ENCODE peak calls at places on chromosomes 2 and 18, in eight cellular contexts. P, E, M, X, U, S, D and Z are unnamed samples. For H3K4me1, the result is how much of the 10 kb centered on the place peaks cover.

GRCh38 chr2:47062721-47063120 is 92.4 kb downstream of the STPG4 start:
- DNase-seq in E (no peak), X (peak), S (no peak), U (no peak), M (no peak), D (no peak), P (no peak), Z (no peak)

GRCh38 chr2:156434461-156435291 is 1.5 kb upstream of the GPD2 start:
- DNase-seq in D (no peak), X (peak), E (no peak), U (no peak), P (no peak), S (no peak), M (no peak), Z (peak)

GRCh38 chr18:57423821-57424220 is 11.4 kb upstream of the ONECUT2 start:
- DNase-seq in D (no peak), S (no peak), U (no peak), X (no peak), M (no peak), P (no peak), E (peak), Z (no peak)

GRCh38 chr2:86336350-86337234 is 834 bp downstream of the REEP1 start:
- DNase-seq in S (peak), P (peak), X (no peak), E (no peak), M (no peak), U (no peak), D (peak), Z (no peak)

GRCh38 chr18:65852273-65852672 is 101.5 kb downstream of the CDH7 start:
- DNase-seq in S (no peak), D (no peak), M (no peak), E (no peak), U (no peak), P (no peak), X (no peak), Z (no peak)

GRCh38 chr2:233469261-233470006 is 97.1 kb downstream of the USP40 start:
- DNase-seq in M (no peak), P (no peak), D (no peak), X (no peak), U (no peak), E (no peak), S (no peak), Z (no peak)

GRCh38 chr2:47569658-47570398 is 166.9 kb downstream of the MSH2 start:
- DNase-seq in E (no peak), D (no peak), S (peak), U (no peak), X (peak), M (no peak), P (no peak), Z (peak)

GRCh38 chr18:48896326-48896874 is 54.4 kb downstream of the SMAD7 start:
- DNase-seq in P (no peak), X (no peak), E (no peak), D (no peak), S (no peak), U (no peak), M (no peak), Z (no peak)

GRCh38 chr18:1147616-1148184 is 243.0 kb downstream of the ADCYAP1 start:
- DNase-seq in D (peak), E (no peak), P (no peak), X (no peak), S (peak), M (no peak), U (peak), Z (no peak)

GRCh38 chr18:29184654-29185053 is 1007.7 kb upstream of the CDH2 start:
- DNase-seq in M (no peak), S (no peak), P (no peak), X (no peak), D (no peak), U (no peak), E (no peak), Z (peak)

GRCh38 chr2:69168950-69169695 is 156.1 kb downstream of the ANTXR1 start:
- DNase-seq in M (no peak), P (no peak), S (no peak), U (no peak), D (no peak), X (no peak), E (no peak), Z (no peak)

GRCh38 chr18:57831597-57832377 is 28.7 kb upstream of the ATP8B1 start:
- DNase-seq in E (no peak), D (no peak), X (no peak), P (no peak), S (no peak), M (no peak), U (no peak), Z (no peak)

GRCh38 chr2:199631129-199631528 is 173.4 kb upstream of the SATB2 start:
- DNase-seq in E (no peak), S (no peak), X (no peak), D (no peak), P (no peak), U (no peak), M (no peak), Z (no peak)

GRCh38 chr18:73975266-73975665 is 172.4 kb downstream of the FBXO15 start:
- DNase-seq in U (no peak), X (no peak), P (no peak), S (no peak), E (no peak), D (no peak), M (no peak), Z (peak)

GRCh38 chr2:37146062-37146461 is 10.7 kb downstream of the EIF2AK2 start:
- DNase-seq in D (no peak), E (no peak), S (no peak), M (no peak), X (no peak), U (no peak), P (no peak), Z (no peak)

GRCh38 chr2:103959174-103960125 is 894.5 kb upstream of the POU3F3 start:
- DNase-seq in D (peak), S (peak), X (peak), P (no peak), E (peak), U (peak), M (no peak), Z (peak)

GRCh38 chr2:241812730-241813079 is 3.7 kb downstream of the NEU4 start:
- DNase-seq in P (peak), M (no peak), D (no peak), U (no peak), S (no peak), X (no peak), E (no peak), Z (no peak)

GRCh38 chr2:126882181-126882580 is 16.5 kb upstream of the TEX51 start:
- DNase-seq in D (no peak), X (no peak), P (no peak), M (no peak), S (no peak), U (no peak), E (no peak), Z (no peak)

DNA sequence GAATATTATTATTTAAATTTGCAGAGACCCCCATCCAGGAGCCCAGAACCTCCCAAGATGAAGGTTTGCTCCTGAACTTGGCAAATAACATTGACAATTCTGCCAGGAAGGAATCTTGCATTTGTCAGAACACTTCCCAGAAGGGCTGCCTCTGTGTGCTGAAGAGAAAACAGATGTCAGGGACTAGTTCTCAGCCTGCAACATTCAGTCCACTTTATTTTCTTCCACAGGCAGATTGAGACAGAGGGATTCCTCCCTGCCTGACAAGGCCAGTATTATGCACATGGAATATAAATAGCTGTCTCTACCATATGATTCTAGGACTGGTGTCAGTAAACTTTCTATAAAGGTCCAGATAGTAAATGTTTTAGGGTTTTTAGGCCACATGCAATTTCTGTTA is 171.5 kb upstream of the SIX2 start:
- DNase-seq in M (no peak), D (no peak), U (no peak), P (no peak), S (no peak), X (peak), E (no peak), Z (no peak)
- H3K4me1 ChIP-seq in M (under half), D (under half), U (under half), P (under half), S (under half), X (half or more), E (under half), Z (under half)

GRCh38 chr2:68124321-68124720 is 33.4 kb upstream of the PNO1 start:
- DNase-seq in M (no peak), X (peak), P (no peak), U (no peak), D (no peak), E (no peak), S (no peak), Z (peak)
- H3K4me1 ChIP-seq in M (under half), X (under half), P (under half), U (under half), D (under half), E (under half), S (under half), Z (under half)

GRCh38 chr18:7748252-7749000 is 181.3 kb downstream of the PTPRM start:
- DNase-seq in M (no peak), S (no peak), P (no peak), X (no peak), D (no peak), E (no peak), U (no peak), Z (no peak)
- H3K4me1 ChIP-seq in M (under half), S (under half), P (under half), X (under half), D (under half), E (half or more), U (under half), Z (under half)

GRCh38 chr18:2824865-2825264 is 21.9 kb upstream of the EMILIN2 start:
- DNase-seq in S (no peak), U (no peak), P (no peak), D (no peak), X (no peak), M (no peak), E (no peak), Z (no peak)

GRCh38 chr18:2827076-2827475 is 19.7 kb upstream of the EMILIN2 start:
- DNase-seq in D (no peak), U (no peak), P (no peak), M (no peak), E (no peak), X (peak), S (no peak), Z (no peak)

GRCh38 chr18:2823966-2824365 is 22.8 kb upstream of the EMILIN2 start:
- DNase-seq in M (no peak), D (no peak), X (no peak), E (no peak), U (no peak), S (no peak), P (no peak), Z (no peak)

GRCh38 chr18:2826581-2826980 is 20.2 kb upstream of the EMILIN2 start:
- DNase-seq in X (peak), D (no peak), E (no peak), M (no peak), S (peak), U (no peak), P (peak), Z (no peak)

DNA sequence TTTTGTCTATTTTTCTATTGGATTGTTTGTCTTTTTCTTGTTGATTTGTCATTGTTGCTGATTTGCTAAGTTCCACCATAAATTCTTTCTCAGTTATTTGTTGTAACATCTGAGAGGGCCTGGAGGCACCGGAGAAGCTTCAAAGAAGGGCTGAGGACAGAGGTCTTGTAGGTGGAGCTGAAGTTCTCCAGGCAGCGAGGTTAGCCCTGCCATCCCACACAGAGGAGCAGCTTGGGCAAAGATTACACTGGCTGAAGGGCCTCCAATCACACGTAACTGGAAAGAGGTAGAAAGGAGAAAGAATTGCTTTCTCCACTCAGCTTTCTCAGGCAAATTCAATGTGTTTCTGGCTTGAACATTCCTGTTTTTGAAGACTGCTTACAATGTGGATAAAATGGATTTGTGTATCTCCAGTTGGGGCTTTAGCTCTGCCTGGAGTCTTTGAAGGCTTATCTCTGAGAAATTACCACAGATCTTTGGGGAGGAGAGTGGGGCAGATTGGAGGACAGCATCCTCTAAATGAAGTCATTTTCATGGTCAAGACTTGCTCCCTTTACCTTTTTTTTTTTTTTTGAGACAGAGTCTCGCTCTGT is 21.1 kb upstream of the EMILIN2 start:
- DNase-seq in X (no peak), S (no peak), U (no peak), P (no peak), E (no peak), D (no peak), M (no peak), Z (no peak)
- H3K4me1 ChIP-seq in X (under half), S (under half), U (under half), P (under half), E (under half), D (under half), M (under half), Z (under half)

DNA sequence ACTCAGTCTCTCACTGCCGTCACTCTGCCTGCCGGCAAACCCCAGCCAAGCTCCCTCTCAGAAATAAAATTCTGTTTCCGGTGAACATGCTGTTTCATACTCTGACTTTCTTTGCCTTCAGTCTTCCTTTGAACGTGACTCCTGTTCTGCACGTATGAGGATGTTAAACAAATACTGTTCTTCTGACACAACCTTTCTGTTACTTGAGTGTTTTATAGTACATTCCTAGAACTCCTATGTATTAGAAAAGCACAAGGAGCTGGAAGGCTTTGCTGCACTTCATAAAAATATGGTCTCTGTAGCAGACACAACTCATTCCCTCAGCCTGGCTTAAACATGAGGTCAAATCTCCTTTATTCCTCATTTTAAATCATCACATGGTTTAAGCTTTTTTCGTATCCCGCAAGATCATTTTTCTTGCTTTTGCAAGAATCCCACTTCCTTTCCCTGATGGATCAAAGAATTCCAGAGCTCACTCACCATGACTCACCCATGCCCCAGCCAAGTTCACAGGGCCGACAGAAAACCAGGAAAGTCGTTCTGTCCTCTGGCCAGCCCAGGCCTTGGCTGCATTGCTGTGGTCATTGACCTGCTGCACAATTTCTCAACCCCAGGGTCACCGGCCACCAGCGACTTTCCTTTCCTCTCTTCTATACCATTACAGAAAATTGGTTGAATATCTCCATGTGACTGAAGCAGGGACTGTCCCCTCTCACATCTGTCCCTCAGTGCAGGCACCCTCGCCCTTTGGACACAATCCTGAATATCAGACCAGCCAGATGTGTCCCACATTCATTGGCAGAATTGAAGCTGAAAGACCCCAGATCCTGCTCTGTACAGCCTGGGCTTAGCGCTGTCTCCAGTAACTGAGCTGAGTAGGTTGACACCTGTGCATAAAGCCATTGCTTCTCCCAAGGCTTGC is 183.1 kb upstream of the ARL4C start:
- DNase-seq in E (peak), M (no peak), P (peak), U (no peak), D (no peak), S (no peak), X (peak), Z (peak)
- H3K4me1 ChIP-seq in E (half or more), M (under half), P (under half), U (under half), D (under half), S (under half), X (under half), Z (half or more)

DNA sequence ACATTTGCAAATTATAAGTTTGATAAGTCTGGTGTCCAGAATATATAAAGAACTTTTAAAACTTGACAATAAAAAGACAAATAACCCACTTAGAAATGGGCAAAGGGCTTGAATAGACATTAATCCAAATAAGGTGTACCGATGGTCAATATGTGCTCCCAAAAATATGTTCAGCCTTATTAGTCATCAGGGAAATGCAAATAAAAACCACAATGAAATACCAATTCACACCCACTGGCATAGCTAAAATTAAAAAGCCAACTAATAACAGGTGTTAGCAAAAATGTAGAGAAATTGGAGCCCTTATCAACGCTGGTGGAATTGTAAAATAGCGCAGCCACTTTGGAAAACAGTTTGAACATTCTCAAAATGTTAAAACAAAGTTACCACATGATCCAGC is 79.0 kb upstream of the SCG2 start:
- DNase-seq in X (no peak), D (no peak), E (no peak), P (no peak), U (no peak), M (no peak), S (no peak), Z (peak)
- H3K4me1 ChIP-seq in X (under half), D (under half), E (under half), P (under half), U (under half), M (under half), S (under half), Z (under half)

DNA sequence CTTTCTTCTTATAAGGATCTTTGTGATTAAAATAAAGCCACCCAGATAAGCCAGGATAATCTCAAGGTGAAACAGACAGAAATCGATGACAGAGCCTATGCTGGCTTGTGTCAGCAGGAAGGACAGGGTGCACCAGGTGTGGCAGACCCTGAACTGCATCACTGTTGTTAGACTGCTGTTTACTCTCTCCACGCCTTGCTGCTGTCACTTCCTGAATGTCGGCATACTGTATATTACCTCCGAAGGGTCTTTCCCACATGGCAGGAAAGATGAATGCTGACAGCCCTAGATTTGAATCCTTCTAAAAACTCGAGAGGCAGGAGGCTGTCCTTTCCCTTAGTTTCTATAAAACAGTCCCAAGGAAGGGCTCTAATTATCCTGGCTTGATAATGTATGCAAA is 18.9 kb upstream of the TMEM163 start:
- DNase-seq in D (no peak), E (no peak), X (no peak), U (no peak), S (no peak), P (no peak), M (no peak), Z (no peak)
- H3K4me1 ChIP-seq in D (under half), E (under half), X (under half), U (under half), S (under half), P (under half), M (under half), Z (under half)

DNA sequence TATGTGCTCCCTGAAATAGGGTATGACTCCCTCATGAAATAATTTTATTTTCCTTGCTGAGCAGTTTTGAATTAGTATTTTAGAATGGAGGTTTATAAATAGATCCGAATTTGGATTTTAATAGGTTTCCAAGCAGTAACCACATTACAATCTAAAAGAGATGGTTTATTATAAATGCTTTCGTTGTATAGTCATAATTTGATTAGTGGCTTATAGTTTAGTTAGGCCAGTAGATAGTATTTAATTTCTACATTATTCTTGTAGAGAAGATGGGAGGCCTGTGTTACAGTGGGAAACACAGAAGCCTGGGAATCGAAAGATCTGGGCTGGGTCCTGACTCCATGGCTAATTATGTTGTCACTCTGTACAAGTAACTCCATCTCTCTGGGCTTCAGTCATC is 6.7 kb downstream of the CAB39 start:
- DNase-seq in U (no peak), S (no peak), M (no peak), E (no peak), X (no peak), D (no peak), P (no peak), Z (no peak)
- H3K4me1 ChIP-seq in U (under half), S (under half), M (half or more), E (under half), X (half or more), D (under half), P (under half), Z (under half)